ENCODE peak calls at places on chromosomes 4 and X, in seven cellular contexts. E is EH; G is WTC11; J is choroid plexus epithelial cell; X is occipital lobe; S is neural crest cell; Q is CD4-positive, alpha-beta memory T cell. C is an unnamed sample.

GRCh38 chrX:132490086-132490419 is 1.2 kb upstream of the MBNL3 start:
- DNase-seq in J (no peak), G (peak), S (no peak), X (no peak), E (no peak), Q (no peak), C (peak)

GRCh38 chr4:182384496-182385155 is 141.4 kb downstream of the TENM3 start:
- DNase-seq in S (no peak), G (no peak), E (peak), J (peak), X (no peak), Q (no peak), C (no peak)

GRCh38 chr4:83036991-83037390 is 2.0 kb downstream of the COPS4 start:
- DNase-seq in G (no peak), J (no peak), X (no peak), S (no peak), Q (no peak), E (no peak), C (no peak)

GRCh38 chr4:107863850-107864371 is 39.2 kb downstream of the SGMS2 start:
- DNase-seq in E (peak), J (peak), X (peak), Q (no peak), G (no peak), S (no peak), C (no peak)

GRCh38 chr4:173469622-173470021 is 60.4 kb downstream of the HAND2 start:
- DNase-seq in S (no peak), J (no peak), G (no peak), Q (no peak), X (no peak), E (no peak), C (no peak)

GRCh38 chr4:119490335-119490734 is 138.3 kb downstream of the PDE5A start:
- DNase-seq in J (peak), E (peak), X (no peak), Q (no peak), G (peak), S (no peak), C (peak)

GRCh38 chr4:61911313-61911756 is 711.2 kb downstream of the ADGRL3 start:
- DNase-seq in J (peak), E (no peak), G (no peak), S (no peak), X (no peak), Q (no peak), C (no peak)

GRCh38 chr4:79403356-79403755 is 4.7 kb downstream of the GK2 start:
- DNase-seq in G (no peak), J (no peak), S (no peak), Q (no peak), E (no peak), X (no peak), C (no peak)

GRCh38 chrX:7316887-7317286 is 168.9 kb upstream of the PUDP start:
- DNase-seq in S (no peak), G (no peak), E (peak), Q (no peak), X (no peak), J (peak), C (no peak)

GRCh38 chr4:183370786-183371185 is 48.6 kb upstream of the CLDN24 start:
- DNase-seq in G (no peak), S (no peak), Q (no peak), J (no peak), X (no peak), E (no peak), C (no peak)

GRCh38 chrX:148593146-148593545 is 92.7 kb downstream of the AFF2 start:
- DNase-seq in E (no peak), G (no peak), J (no peak), Q (no peak), X (no peak), S (no peak), C (no peak)

GRCh38 chrX:140766024-140766611 is 56.6 kb downstream of the LINC00632 start:
- DNase-seq in X (no peak), S (peak), E (peak), Q (peak), G (peak), J (peak), C (peak)

GRCh38 chrX:113400193-113400704 is 559.6 kb upstream of the AMOT start:
- DNase-seq in Q (no peak), J (no peak), G (no peak), E (no peak), S (no peak), X (no peak), C (no peak)

GRCh38 chr4:27604692-27605091 is 744.1 kb downstream of the STIM2 start:
- DNase-seq in Q (no peak), X (no peak), G (no peak), S (no peak), E (no peak), J (no peak), C (no peak)

GRCh38 chrX:30649859-30650258 is 3.4 kb upstream of the GK start:
- DNase-seq in E (no peak), G (no peak), Q (peak), S (no peak), J (peak), X (no peak), C (no peak)

GRCh38 chr4:181745933-181746627 is 497.1 kb upstream of the TENM3 start:
- DNase-seq in G (no peak), X (no peak), Q (no peak), J (no peak), E (peak), S (no peak), C (no peak)

GRCh38 chrX:154918060-154918483 is 31.9 kb downstream of the F8A1 start:
- DNase-seq in S (peak), E (peak), X (peak), G (peak), J (peak), Q (peak), C (peak)